ENCODE peak calls at places on chromosomes 13 and 19, in six cellular contexts. Q is H9, J is neuronal stem cell, Y is mesenchymal stem cell, V is H1, R is trophoblast cell. O is an unnamed sample.

GRCh38 chr13:109010912-109011311 is 381.5 kb downstream of the MYO16 start:
- DNase-seq in Q (peak), J (no peak), Y (no peak), V (peak), R (peak), O (no peak)

GRCh38 chr13:37640499-37640898 is 41.9 kb upstream of the POSTN start:
- DNase-seq in Q (no peak), J (no peak), Y (peak), V (no peak), R (no peak), O (peak)

GRCh38 chr13:102401305-102401704 is 543 bp downstream of the FGF14 start:
- DNase-seq in Q (no peak), J (no peak), Y (peak), V (no peak), R (no peak), O (no peak)

GRCh38 chr19:18427080-18427751 is 8.0 kb downstream of the SSBP4 start:
- DNase-seq in Q (no peak), J (no peak), Y (no peak), V (no peak), R (no peak), O (no peak)

GRCh38 chr19:32068805-32069204 is 276.6 kb upstream of the ZNF507 start:
- DNase-seq in Q (no peak), J (no peak), Y (no peak), V (no peak), R (no peak), O (no peak)

GRCh38 chr19:3179739-3180293 is 1.2 kb downstream of the S1PR4 start:
- DNase-seq in Q (peak), J (no peak), Y (no peak), V (no peak), R (no peak), O (no peak)

GRCh38 chr13:31846984-31847752 is 107.8 kb downstream of the RXFP2 start:
- DNase-seq in Q (no peak), J (no peak), Y (peak), V (no peak), R (no peak), O (no peak)

GRCh38 chr19:5036733-5037681 is 68.1 kb downstream of the KDM4B start:
- DNase-seq in Q (no peak), J (no peak), Y (no peak), V (no peak), R (peak), O (peak)

GRCh38 chr19:30340724-30341595 is 31.2 kb upstream of the ZNF536 start:
- DNase-seq in Q (no peak), J (no peak), Y (no peak), V (no peak), R (no peak), O (no peak)

GRCh38 chr19:47109541-47110375 is 3.8 kb downstream of the ZC3H4 start:
- DNase-seq in Q (no peak), J (no peak), Y (peak), V (no peak), R (no peak), O (peak)

GRCh38 chr13:96422002-96422401 is 332.1 kb downstream of the HS6ST3 start:
- DNase-seq in Q (no peak), J (no peak), Y (no peak), V (no peak), R (no peak), O (no peak)
- H3K14ac ChIP-seq in Q (no peak), J (no peak), Y (no peak), V (no peak), R (no peak), O (no peak)

DNA sequence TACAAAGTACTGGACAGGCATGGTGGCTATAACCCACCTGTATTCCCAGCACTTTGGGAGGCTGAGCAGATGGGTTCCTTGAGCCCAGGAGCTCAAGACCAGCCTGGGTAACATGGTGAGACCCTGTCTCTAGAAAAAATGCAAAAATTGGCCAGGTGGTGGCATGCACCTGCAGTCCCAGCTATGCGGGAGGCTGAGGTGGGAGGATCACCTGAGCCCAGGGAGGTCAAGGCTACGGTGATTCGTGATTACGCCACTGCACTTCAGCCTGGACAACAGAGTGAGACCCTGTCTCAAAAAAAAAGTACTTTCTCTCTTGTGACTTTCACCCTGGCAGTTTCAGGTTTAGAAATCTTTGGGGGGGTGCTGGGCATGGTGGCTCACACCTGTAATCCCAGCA is 11.2 kb upstream of the RAB8A start:
- DNase-seq in Q (no peak), J (no peak), Y (no peak), V (no peak), R (no peak), O (no peak)
- H3K14ac ChIP-seq in Q (no peak), J (no peak), Y (no peak), V (no peak), R (no peak), O (no peak)

GRCh38 chr13:87042946-87043345 is 628.2 kb upstream of the SLITRK5 start:
- DNase-seq in Q (no peak), J (no peak), Y (no peak), V (no peak), R (no peak), O (peak)
- H3K14ac ChIP-seq in Q (no peak), J (no peak), Y (no peak), V (no peak), R (no peak), O (no peak)

GRCh38 chr19:44748426-44749254 is at the start of gene BCL3:
- DNase-seq in Q (no peak), J (no peak), Y (peak), V (no peak), R (peak), O (no peak)
- H3K14ac ChIP-seq in Q (no peak), J (peak), Y (peak), V (no peak), R (no peak), O (peak)

GRCh38 chr13:48184260-48184659 is 48.7 kb upstream of the ITM2B start:
- DNase-seq in Q (no peak), J (no peak), Y (no peak), V (no peak), R (no peak), O (no peak)
- H3K14ac ChIP-seq in Q (no peak), J (no peak), Y (no peak), V (no peak), R (no peak), O (no peak)

GRCh38 chr19:51681286-51681956 is 11.7 kb upstream of the SPACA6 start:
- DNase-seq in Q (no peak), J (no peak), Y (peak), V (no peak), R (peak), O (peak)
- H3K14ac ChIP-seq in Q (no peak), J (no peak), Y (no peak), V (no peak), R (no peak), O (no peak)

GRCh38 chr13:92303428-92303827 is 905.0 kb downstream of the GPC5 start:
- DNase-seq in Q (no peak), J (no peak), Y (peak), V (no peak), R (no peak), O (peak)
- H3K14ac ChIP-seq in Q (no peak), J (no peak), Y (no peak), V (no peak), R (no peak), O (no peak)

DNA sequence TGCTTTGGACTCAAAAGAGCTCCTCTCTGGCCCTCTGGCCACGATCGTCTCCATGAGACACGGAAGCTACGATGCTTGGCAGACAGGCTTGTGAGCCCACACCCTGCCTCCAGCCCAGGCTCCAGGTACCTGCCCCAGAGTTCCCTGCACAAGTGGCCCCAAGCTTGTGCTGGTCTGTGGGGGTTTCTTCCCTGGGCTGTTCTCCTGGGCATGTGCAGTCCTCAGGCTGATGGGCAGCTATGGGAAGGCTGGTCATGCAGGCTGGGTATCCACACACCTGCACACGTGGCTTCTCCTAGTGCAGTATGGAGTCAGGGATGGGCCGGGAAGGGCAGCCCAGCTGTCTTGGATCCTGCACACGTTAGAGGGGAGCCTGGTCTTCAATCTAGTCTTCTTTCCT is 43.1 kb downstream of the TEX29 start:
- DNase-seq in Q (no peak), J (no peak), Y (no peak), V (no peak), R (no peak), O (no peak)
- H3K14ac ChIP-seq in Q (no peak), J (no peak), Y (peak), V (no peak), R (no peak), O (no peak)

O was measured in IMR-90.